ENCODE peak calls at places on chromosomes 5 and 9, in eight cellular contexts. C, F, K, Y, N, D, T and M are unnamed samples.

GRCh38 chr9:92179286-92180002 is 64.2 kb upstream of the SPTLC1 start:
- DNase-seq in C (no peak), F (no peak), K (no peak), Y (no peak), N (no peak), D (no peak), T (no peak), M (no peak)

GRCh38 chr9:107504585-107505455 is 15.3 kb upstream of the KLF4 start:
- DNase-seq in C (peak; percentile 80), F (peak; percentile 93), K (peak; percentile 52), Y (no peak), N (no peak), D (peak; percentile 97), T (no peak), M (peak; percentile 83)

GRCh38 chr5:132405646-132406045 is 36.1 kb downstream of the SLC22A5 start:
- DNase-seq in C (no peak), F (no peak), K (no peak), Y (no peak), N (no peak), D (no peak), T (no peak), M (no peak)

GRCh38 chr9:88387733-88388202 is 476 bp upstream of the SPIN1 start:
- DNase-seq in C (peak; percentile 78), F (peak; percentile 52), K (no peak), Y (no peak), N (peak; percentile 68), D (peak; percentile 79), T (no peak), M (peak; percentile 59)

GRCh38 chr5:144915452-144915851 is 744.8 kb downstream of the KCTD16 start:
- DNase-seq in C (no peak), F (no peak), K (no peak), Y (no peak), N (no peak), D (no peak), T (no peak), M (no peak)

GRCh38 chr9:15982182-15982581 is 429.3 kb downstream of the CCDC171 start:
- DNase-seq in C (no peak), F (no peak), K (no peak), Y (no peak), N (no peak), D (no peak), T (no peak), M (no peak)

GRCh38 chr9:107222020-107222522 is 61.0 kb upstream of the RAD23B start:
- DNase-seq in C (no peak), F (peak; percentile 79), K (no peak), Y (peak; percentile 31), N (no peak), D (no peak), T (no peak), M (peak; percentile 67)

GRCh38 chr5:143238620-143239019 is 164.9 kb downstream of the NR3C1 start:
- DNase-seq in C (no peak), F (no peak), K (no peak), Y (no peak), N (no peak), D (no peak), T (no peak), M (no peak)

DNA sequence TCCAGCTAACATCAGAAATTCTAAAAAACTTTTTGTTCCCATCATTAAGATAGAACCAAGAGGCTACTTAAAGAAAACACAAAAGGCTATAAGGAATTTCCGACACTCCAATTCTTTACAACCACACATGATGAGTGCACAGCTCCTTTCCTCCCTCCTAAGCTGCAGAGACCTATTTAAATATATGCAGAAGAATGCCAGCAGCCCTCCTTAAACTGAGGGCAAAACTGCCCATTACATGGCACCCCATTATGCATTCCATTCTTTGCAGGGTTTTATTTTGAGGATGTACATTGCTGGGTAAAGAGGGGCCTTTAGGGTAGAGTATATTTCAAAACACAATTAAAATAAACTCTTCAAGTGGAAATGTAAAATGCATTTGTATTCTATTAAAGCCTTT is 502.9 kb downstream of the RASEF start:
- DNase-seq in C (no peak), F (no peak), K (no peak), Y (no peak), N (no peak), D (no peak), T (no peak), M (no peak)
- H2AFZ ChIP-seq in C (no peak overlapping the region), F (no peak overlapping the region), K (no peak overlapping the region), Y (no peak overlapping the region), N (no peak overlapping the region), D (no peak overlapping the region), T (no peak overlapping the region), M (no peak overlapping the region)

GRCh38 chr9:75167281-75167680 is 79.0 kb downstream of the OSTF1 start:
- DNase-seq in C (no peak), F (no peak), K (no peak), Y (no peak), N (no peak), D (no peak), T (no peak), M (no peak)
- H3K36me3 ChIP-seq in C (no peaks in the 10 kb centered on the region), F (no peaks in the 10 kb centered on the region), K (no peaks in the 10 kb centered on the region), Y (no peaks in the 10 kb centered on the region), N (no peaks in the 10 kb centered on the region), D (peaks cover 10% of the 10 kb centered on the region), T (peaks cover 3% of the 10 kb centered on the region), M (no peaks in the 10 kb centered on the region)

DNA sequence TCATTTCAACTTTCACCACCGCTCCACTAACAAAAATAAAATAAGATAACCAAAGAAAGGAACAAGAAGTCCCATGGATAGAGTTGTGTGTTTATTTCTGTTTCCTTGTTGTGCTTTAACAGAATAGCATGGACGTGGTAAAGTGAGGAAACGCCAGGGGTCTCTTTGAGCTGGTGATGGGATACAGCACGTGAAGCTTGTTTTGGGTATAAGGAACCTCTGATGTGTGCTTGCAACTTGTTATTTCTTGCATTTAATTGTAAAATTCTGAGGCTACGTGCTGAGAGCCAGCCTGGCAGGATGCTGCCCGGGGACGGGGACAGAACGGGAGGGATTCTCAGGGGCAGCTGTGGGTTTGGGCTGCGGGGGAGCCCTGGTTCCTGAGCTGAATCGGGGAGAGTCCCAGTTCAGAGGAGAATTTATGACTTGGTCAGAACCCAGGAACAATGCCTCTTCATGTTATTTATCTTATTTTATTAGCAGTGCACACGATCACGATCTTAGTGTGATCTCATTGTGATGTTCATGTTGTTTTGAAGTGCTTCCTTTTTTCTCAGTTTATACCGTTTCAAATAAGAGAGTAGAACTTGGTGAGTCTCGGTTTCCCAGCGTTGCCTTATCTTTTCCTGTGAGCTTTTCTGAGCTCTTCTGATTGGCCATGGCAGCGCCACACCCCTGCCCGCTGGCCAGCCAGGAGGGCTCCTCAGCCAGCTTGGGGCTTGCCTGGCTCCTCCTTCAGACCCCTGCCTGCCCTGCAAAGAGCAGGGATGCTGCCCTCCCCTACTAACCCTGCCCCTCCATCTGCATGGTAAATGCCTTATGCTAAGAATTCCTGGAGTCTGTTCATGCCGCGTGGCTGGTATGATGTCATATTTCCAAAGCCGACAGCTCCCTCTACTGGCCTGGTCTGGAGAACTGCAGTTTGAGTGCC is 63.6 kb downstream of the ANKRD33B start:
- DNase-seq in C (peak; percentile 86), F (peak; percentile 98), K (peak; percentile 98), Y (peak; percentile 92), N (peak; percentile 99), D (peak; percentile 96), T (peak; percentile 98), M (peak; percentile 99)
- H2AFZ ChIP-seq in C (peak overlapping the region; percentile 85), F (peak overlapping the region; percentile 84), K (peak overlapping the region; percentile 8), Y (peak overlapping the region; percentile 4), N (peak overlapping the region; percentile 1), D (peak overlapping the region; percentile 83), T (peak overlapping the region; percentile 87), M (no peak overlapping the region)

GRCh38 chr9:121318631-121319393 is 50.9 kb downstream of the GSN start:
- DNase-seq in C (no peak), F (no peak), K (no peak), Y (no peak), N (peak; percentile 33), D (no peak), T (no peak), M (no peak)

GRCh38 chr9:121316378-121316777 is 48.4 kb downstream of the GSN start:
- DNase-seq in C (no peak), F (no peak), K (no peak), Y (no peak), N (no peak), D (no peak), T (no peak), M (no peak)

GRCh38 chr9:121319394-121319780 is 50.7 kb downstream of the STOM start:
- DNase-seq in C (no peak), F (no peak), K (no peak), Y (no peak), N (no peak), D (no peak), T (no peak), M (no peak)

GRCh38 chr9:121317737-121318630 is 50.0 kb downstream of the GSN start:
- DNase-seq in C (no peak), F (no peak), K (no peak), Y (no peak), N (no peak), D (peak; percentile 20), T (no peak), M (no peak)

GRCh38 chr9:121316852-121317373 is 49.0 kb downstream of the GSN start:
- DNase-seq in C (no peak), F (no peak), K (no peak), Y (no peak), N (no peak), D (no peak), T (no peak), M (no peak)
- H3K36me3 ChIP-seq in C (peaks cover 9% of the 10 kb centered on the region), F (peaks cover 65% of the 10 kb centered on the region), K (no peaks in the 10 kb centered on the region), Y (no peaks in the 10 kb centered on the region), N (no peaks in the 10 kb centered on the region), D (peaks cover 38% of the 10 kb centered on the region), T (no peaks in the 10 kb centered on the region), M (peaks cover 22% of the 10 kb centered on the region)

GRCh38 chr5:156400542-156400941 is 73.6 kb downstream of the SGCD start:
- DNase-seq in C (no peak), F (peak; percentile 43), K (no peak), Y (no peak), N (no peak), D (no peak), T (no peak), M (no peak)

GRCh38 chr5:156406023-156406422 is 79.1 kb downstream of the SGCD start:
- DNase-seq in C (no peak), F (no peak), K (no peak), Y (no peak), N (no peak), D (no peak), T (no peak), M (no peak)

GRCh38 chr5:156401802-156402201 is 74.8 kb downstream of the SGCD start:
- DNase-seq in C (no peak), F (no peak), K (no peak), Y (no peak), N (no peak), D (no peak), T (no peak), M (no peak)

GRCh38 chr5:156399323-156399722 is 72.4 kb downstream of the SGCD start:
- DNase-seq in C (no peak), F (no peak), K (no peak), Y (no peak), N (no peak), D (no peak), T (no peak), M (no peak)

GRCh38 chr5:156402387-156402921 is 75.5 kb downstream of the SGCD start:
- DNase-seq in C (no peak), F (no peak), K (no peak), Y (peak; percentile 85), N (peak; percentile 79), D (no peak), T (peak; percentile 70), M (peak; percentile 45)
- H2AFZ ChIP-seq in C (no peak overlapping the region), F (no peak overlapping the region), K (no peak overlapping the region), Y (peak overlapping the region; percentile 36), N (no peak overlapping the region), D (no peak overlapping the region), T (no peak overlapping the region), M (no peak overlapping the region)

GRCh38 chr9:136379401-136379800 is 5.9 kb upstream of the CARD9 start:
- DNase-seq in C (no peak), F (no peak), K (no peak), Y (no peak), N (no peak), D (no peak), T (no peak), M (no peak)
- H3K36me3 ChIP-seq in C (peaks cover 2% of the 10 kb centered on the region), F (peaks cover 49% of the 10 kb centered on the region), K (no peaks in the 10 kb centered on the region), Y (no peaks in the 10 kb centered on the region), N (peaks cover under 1% of the 10 kb centered on the region), D (no peaks in the 10 kb centered on the region), T (no peaks in the 10 kb centered on the region), M (peaks cover 30% of the 10 kb centered on the region)